ENCODE peak calls at places on chromosomes 3 and 15, in four cellular contexts. One of them, this sample, is unnamed.

GRCh38 chr15:78684645-78685044 is 43.6 kb upstream of the CHRNB4 start:
- DNase-seq in AG04450: no peak
- DNase-seq in PC-9: no peak
- DNase-seq in cardiac muscle cell: no peak
- DNase-seq in this sample: no peak

GRCh38 chr3:82761858-82762257 is 1000.4 kb upstream of the GBE1 start:
- DNase-seq in AG04450: no peak
- DNase-seq in PC-9: no peak
- DNase-seq in cardiac muscle cell: no peak
- DNase-seq in this sample: no peak

GRCh38 chr15:31338879-31339557 is 12.4 kb downstream of the KLF13 start:
- DNase-seq in AG04450: peak
- DNase-seq in PC-9: no peak
- DNase-seq in cardiac muscle cell: peak
- DNase-seq in this sample: no peak

GRCh38 chr15:34754674-34755418 is at the start of gene GJD2:
- DNase-seq in AG04450: no peak
- DNase-seq in PC-9: no peak
- DNase-seq in cardiac muscle cell: peak
- DNase-seq in this sample: no peak

GRCh38 chr15:41882689-41883483 is 11.0 kb downstream of the SPTBN5 start:
- DNase-seq in AG04450: no peak
- DNase-seq in PC-9: no peak
- DNase-seq in cardiac muscle cell: no peak
- DNase-seq in this sample: no peak

GRCh38 chr3:3038201-3038991 is 71.8 kb downstream of the IL5RA start:
- DNase-seq in AG04450: no peak
- DNase-seq in PC-9: peak
- DNase-seq in cardiac muscle cell: no peak
- DNase-seq in this sample: no peak

GRCh38 chr3:99119312-99119810 is 217.9 kb upstream of the DCBLD2 start:
- DNase-seq in AG04450: no peak
- DNase-seq in PC-9: no peak
- DNase-seq in cardiac muscle cell: no peak
- DNase-seq in this sample: no peak

GRCh38 chr3:11187678-11188077 is 33.4 kb downstream of the HRH1 start:
- DNase-seq in AG04450: no peak
- DNase-seq in PC-9: no peak
- DNase-seq in cardiac muscle cell: no peak
- DNase-seq in this sample: no peak

GRCh38 chr3:127747751-127748521 is 74.4 kb downstream of the MGLL start:
- DNase-seq in AG04450: peak
- DNase-seq in PC-9: peak
- DNase-seq in cardiac muscle cell: no peak
- DNase-seq in this sample: peak

GRCh38 chr3:139447486-139447885 is 28.8 kb downstream of the RBP2 start:
- DNase-seq in AG04450: no peak
- DNase-seq in PC-9: no peak
- DNase-seq in cardiac muscle cell: no peak
- DNase-seq in this sample: no peak

GRCh38 chr3:107525101-107525953 is 2.6 kb downstream of the BBX start:
- DNase-seq in AG04450: no peak
- DNase-seq in PC-9: peak
- DNase-seq in cardiac muscle cell: peak
- DNase-seq in this sample: peak
- H3K27ac ChIP-seq in AG04450: no peak
- H3K27ac ChIP-seq in PC-9: peak
- H3K27ac ChIP-seq in cardiac muscle cell: peak
- H3K27ac ChIP-seq in this sample: no peak

GRCh38 chr3:59573911-59574310 is 524.1 kb upstream of the CFAP20DC start:
- DNase-seq in AG04450: peak
- DNase-seq in PC-9: no peak
- DNase-seq in cardiac muscle cell: no peak
- DNase-seq in this sample: no peak
- H3K27ac ChIP-seq in AG04450: no peak
- H3K27ac ChIP-seq in PC-9: no peak
- H3K27ac ChIP-seq in cardiac muscle cell: no peak
- H3K27ac ChIP-seq in this sample: no peak

GRCh38 chr3:32106929-32107362 is 526 bp downstream of the GPD1L start:
- DNase-seq in AG04450: no peak
- DNase-seq in PC-9: peak
- DNase-seq in cardiac muscle cell: no peak
- DNase-seq in this sample: peak
- H3K27ac ChIP-seq in AG04450: no peak
- H3K27ac ChIP-seq in PC-9: peak
- H3K27ac ChIP-seq in cardiac muscle cell: no peak
- H3K27ac ChIP-seq in this sample: peak

GRCh38 chr15:55743615-55743978 is 645 bp upstream of the PRTG start:
- DNase-seq in AG04450: no peak
- DNase-seq in PC-9: no peak
- DNase-seq in cardiac muscle cell: no peak
- DNase-seq in this sample: no peak

GRCh38 chr15:55741592-55742497 is 1.1 kb downstream of the PRTG start:
- DNase-seq in AG04450: no peak
- DNase-seq in PC-9: peak
- DNase-seq in cardiac muscle cell: peak
- DNase-seq in this sample: no peak

GRCh38 chr15:55742498-55742926 is 440 bp downstream of the PRTG start:
- DNase-seq in AG04450: no peak
- DNase-seq in PC-9: peak
- DNase-seq in cardiac muscle cell: peak
- DNase-seq in this sample: no peak

GRCh38 chr15:55744026-55744655 is 1.2 kb upstream of the PRTG start:
- DNase-seq in AG04450: no peak
- DNase-seq in PC-9: no peak
- DNase-seq in cardiac muscle cell: no peak
- DNase-seq in this sample: no peak

GRCh38 chr15:55742927-55743614 is at the start of gene PRTG:
- DNase-seq in AG04450: peak
- DNase-seq in PC-9: peak
- DNase-seq in cardiac muscle cell: peak
- DNase-seq in this sample: no peak
- H3K27ac ChIP-seq in AG04450: no peak
- H3K27ac ChIP-seq in PC-9: no peak
- H3K27ac ChIP-seq in cardiac muscle cell: peak
- H3K27ac ChIP-seq in this sample: no peak

GRCh38 chr3:66393486-66394260 is 107.1 kb downstream of the LRIG1 start:
- DNase-seq in AG04450: no peak
- DNase-seq in PC-9: no peak
- DNase-seq in cardiac muscle cell: no peak
- DNase-seq in this sample: no peak

GRCh38 chr3:66394261-66395249 is 106.3 kb downstream of the LRIG1 start:
- DNase-seq in AG04450: no peak
- DNase-seq in PC-9: no peak
- DNase-seq in cardiac muscle cell: no peak
- DNase-seq in this sample: no peak

GRCh38 chr3:66395635-66396034 is 105.2 kb downstream of the LRIG1 start:
- DNase-seq in AG04450: no peak
- DNase-seq in PC-9: no peak
- DNase-seq in cardiac muscle cell: no peak
- DNase-seq in this sample: no peak

GRCh38 chr3:66392512-66392911 is 108.3 kb downstream of the LRIG1 start:
- DNase-seq in AG04450: no peak
- DNase-seq in PC-9: no peak
- DNase-seq in cardiac muscle cell: no peak
- DNase-seq in this sample: no peak

DNA sequence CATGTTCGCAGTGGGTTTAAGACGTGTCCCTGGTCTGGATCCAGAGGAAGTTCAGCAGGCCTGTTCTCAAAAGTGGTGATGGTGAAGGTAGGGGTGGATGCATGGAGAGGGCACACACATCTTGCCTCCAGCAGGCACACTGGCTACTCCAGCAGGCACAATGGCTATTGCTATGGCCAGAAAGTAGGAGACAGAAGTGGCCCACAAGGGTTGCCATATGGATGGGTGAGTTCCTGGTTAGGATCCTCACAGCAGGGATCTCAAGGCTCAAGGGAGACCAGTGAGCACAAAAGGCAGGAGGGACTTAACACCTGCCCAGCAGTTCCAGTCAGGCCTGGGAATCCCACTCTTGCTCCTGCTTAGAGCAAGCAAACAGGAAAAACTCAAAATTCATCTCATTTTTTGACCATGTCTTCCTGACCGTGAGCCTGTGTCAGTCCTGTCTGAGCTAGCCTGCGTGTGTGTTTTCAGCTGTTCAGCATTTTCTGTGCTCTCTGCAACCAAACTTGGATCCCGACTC is 107.8 kb downstream of the LRIG1 start:
- DNase-seq in AG04450: no peak
- DNase-seq in PC-9: no peak
- DNase-seq in cardiac muscle cell: no peak
- DNase-seq in this sample: no peak
- H3K27ac ChIP-seq in AG04450: no peak
- H3K27ac ChIP-seq in PC-9: no peak
- H3K27ac ChIP-seq in cardiac muscle cell: no peak
- H3K27ac ChIP-seq in this sample: no peak

GRCh38 chr3:101310580-101311375 is 9.6 kb downstream of the IMPG2 start:
- DNase-seq in AG04450: peak
- DNase-seq in PC-9: no peak
- DNase-seq in cardiac muscle cell: no peak
- DNase-seq in this sample: no peak
- H3K27ac ChIP-seq in AG04450: no peak
- H3K27ac ChIP-seq in PC-9: no peak
- H3K27ac ChIP-seq in cardiac muscle cell: no peak
- H3K27ac ChIP-seq in this sample: no peak

DNA sequence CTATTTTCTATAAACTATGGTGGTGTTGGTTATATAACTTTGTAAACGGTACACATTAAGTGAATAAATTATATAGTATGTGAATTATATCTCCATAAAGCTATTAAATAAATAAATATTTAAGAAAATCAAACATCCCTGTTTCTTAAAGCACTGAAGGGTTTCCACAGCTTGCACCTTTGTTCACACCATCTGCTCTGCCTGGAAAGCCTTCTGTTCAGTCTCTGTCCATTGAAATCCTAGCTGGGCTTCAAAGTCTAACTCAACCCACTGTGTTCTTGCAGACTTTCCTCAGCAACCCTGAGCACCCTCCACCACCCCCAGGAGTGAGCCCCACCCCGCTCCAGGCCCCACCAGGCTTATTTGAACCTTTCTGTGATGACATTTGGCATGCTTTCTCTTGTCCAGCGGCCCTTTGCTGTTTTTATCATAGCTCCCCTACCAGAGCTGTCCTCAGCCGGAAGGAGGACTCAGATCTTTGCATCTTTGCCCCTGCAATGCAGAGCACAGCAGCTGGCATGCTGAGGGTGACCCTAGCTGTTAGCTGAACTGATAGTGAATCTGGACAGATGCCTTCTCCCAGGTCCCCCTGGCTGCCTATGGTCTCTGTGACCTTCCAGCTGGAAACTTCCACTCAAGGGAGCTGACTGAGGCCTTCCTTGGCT is 105.2 kb downstream of the DAPK2 start:
- DNase-seq in AG04450: no peak
- DNase-seq in PC-9: no peak
- DNase-seq in cardiac muscle cell: no peak
- DNase-seq in this sample: no peak
- H3K27ac ChIP-seq in AG04450: no peak
- H3K27ac ChIP-seq in PC-9: no peak
- H3K27ac ChIP-seq in cardiac muscle cell: no peak
- H3K27ac ChIP-seq in this sample: no peak

GRCh38 chr3:156543043-156543555 is 11.8 kb downstream of the SSR3 start:
- DNase-seq in AG04450: no peak
- DNase-seq in PC-9: no peak
- DNase-seq in cardiac muscle cell: no peak
- DNase-seq in this sample: no peak
- H3K27ac ChIP-seq in AG04450: no peak
- H3K27ac ChIP-seq in PC-9: peak
- H3K27ac ChIP-seq in cardiac muscle cell: no peak
- H3K27ac ChIP-seq in this sample: no peak